ENCODE peak calls at places on chromosomes 2 and 18, in five cellular contexts. Q is OCI-LY7, L is AG04449, I is fibroblast of lung, M is astrocyte of the spinal cord. T is an unnamed sample.

GRCh38 chr2:26696352-26696816 is 3.9 kb downstream of the KCNK3 start:
- DNase-seq in Q (no peak), L (peak; percentile 62), I (peak; percentile 99), M (peak; percentile 87), T (peak; percentile 76)

GRCh38 chr2:160581035-160581434 is 87.4 kb upstream of the RBMS1 start:
- DNase-seq in Q (no peak), L (no peak), I (peak; percentile 56), M (peak; percentile 36), T (no peak)

GRCh38 chr2:71798266-71799012 is 345.1 kb downstream of the DYSF start:
- DNase-seq in Q (peak; percentile 15), L (no peak), I (peak; percentile 19), M (peak; percentile 13), T (no peak)

GRCh38 chr2:65256088-65256487 is 28.5 kb downstream of the ACTR2 start:
- DNase-seq in Q (peak; percentile 26), L (no peak), I (no peak), M (no peak), T (no peak)

GRCh38 chr2:157751462-157752058 is 122.9 kb upstream of the ACVR1C start:
- DNase-seq in Q (peak; percentile 45), L (no peak), I (peak; percentile 77), M (peak; percentile 79), T (no peak)

GRCh38 chr18:332007-332406 is 64.2 kb upstream of the THOC1 start:
- DNase-seq in Q (no peak), L (no peak), I (no peak), M (no peak), T (no peak)

GRCh38 chr2:233418761-233419625 is 64.7 kb downstream of the DGKD start:
- DNase-seq in Q (peak; percentile 85), L (no peak), I (peak; percentile 77), M (peak; percentile 42), T (no peak)

GRCh38 chr18:57466307-57466706 is 31.1 kb downstream of the ONECUT2 start:
- DNase-seq in Q (no peak), L (no peak), I (no peak), M (no peak), T (no peak)

GRCh38 chr2:237157551-237158102 is 71.9 kb downstream of the COPS8 start:
- DNase-seq in Q (no peak), L (no peak), I (peak; percentile 71), M (peak; percentile 96), T (no peak)

GRCh38 chr2:128384446-128384845 is 65.8 kb upstream of the HS6ST1 start:
- DNase-seq in Q (no peak), L (no peak), I (no peak), M (no peak), T (no peak)

GRCh38 chr2:88131999-88132368 is 4.1 kb upstream of the FABP1 start:
- DNase-seq in Q (no peak), L (no peak), I (no peak), M (no peak), T (no peak)

GRCh38 chr18:49726564-49726963 is 86.8 kb downstream of the ACAA2 start:
- DNase-seq in Q (no peak), L (no peak), I (no peak), M (no peak), T (no peak)

GRCh38 chr2:171390941-171391516 is 42.8 kb downstream of the METTL8 start:
- DNase-seq in Q (no peak), L (no peak), I (peak; percentile 90), M (peak; percentile 87), T (peak; percentile 37)

GRCh38 chr2:219737270-219737691 is 109.9 kb downstream of the SLC4A3 start:
- DNase-seq in Q (no peak), L (no peak), I (peak; percentile 36), M (peak; percentile 23), T (no peak)

GRCh38 chr2:71646028-71646427 is 192.7 kb downstream of the DYSF start:
- DNase-seq in Q (no peak), L (peak; percentile 26), I (peak; percentile 88), M (peak; percentile 39), T (peak; percentile 40)

DNA sequence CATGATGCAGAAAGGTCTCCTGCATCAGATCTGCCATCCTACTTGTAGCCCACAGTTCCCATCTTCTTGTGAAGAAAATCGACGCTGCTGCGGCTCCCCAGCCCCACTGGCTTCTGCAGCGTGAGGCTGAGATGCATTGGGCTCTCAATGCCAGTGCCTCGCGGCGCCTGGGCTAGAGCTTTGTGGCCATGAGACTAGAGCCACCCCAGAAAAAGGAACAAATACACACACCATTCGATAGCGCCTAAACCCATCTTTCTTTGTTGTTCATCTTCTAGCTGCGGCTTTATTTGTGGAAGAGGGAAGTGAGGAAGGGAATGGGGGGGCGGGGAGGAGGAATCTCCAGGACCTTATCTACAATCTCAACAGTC is 2.7 kb downstream of the NOL4 start:
- DNase-seq in Q (no peak), L (no peak), I (no peak), M (peak; percentile 3), T (no peak)
- H3K4me3 ChIP-seq in Q (no peak overlapping the region), L (no peak overlapping the region), I (no peak overlapping the region), M (peak overlapping the region; percentile 50), T (no peak overlapping the region)

DNA sequence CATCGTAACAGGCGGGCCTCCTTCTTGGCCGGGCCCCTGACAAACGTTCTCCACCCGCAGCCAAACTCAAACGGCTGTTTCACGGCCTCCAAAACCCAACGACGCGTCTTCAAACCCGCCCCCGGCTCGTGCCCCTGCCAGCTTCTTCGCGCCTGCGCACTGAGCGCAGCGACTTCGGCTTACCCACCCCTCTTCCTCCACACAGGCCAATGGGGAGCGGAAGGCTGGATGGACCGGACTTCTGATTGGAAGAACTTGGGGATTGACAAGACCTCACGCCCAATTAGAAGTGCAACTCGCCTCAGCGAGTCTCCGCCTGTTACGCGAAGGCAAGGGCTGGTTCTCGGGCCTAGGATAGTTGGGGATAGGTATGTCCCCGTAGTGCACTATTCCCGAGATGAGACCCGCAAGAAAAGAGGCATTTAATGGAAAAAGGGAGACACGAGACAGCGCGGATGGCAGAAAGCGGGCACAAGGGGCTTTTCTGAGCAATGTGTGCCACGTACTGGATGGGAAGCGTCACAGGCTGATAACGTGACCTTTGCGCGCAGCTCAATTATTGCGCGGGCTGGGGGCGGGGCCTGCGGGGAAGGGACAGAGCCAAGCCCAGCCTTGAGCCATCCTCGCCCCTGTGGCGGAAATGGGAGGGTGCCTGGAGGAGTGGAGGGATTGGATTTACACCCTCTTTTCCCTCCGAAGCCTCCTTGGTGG is at the start of gene LAPTM4A:
- DNase-seq in Q (peak; percentile 99), L (peak; percentile 100), I (peak; percentile 100), M (peak; percentile 100), T (peak; percentile 100)
- TF ChIP-seq CTCF in Q (no peak), L (peak; percentile 13), I (no peak), M (no peak), T (no peak)

GRCh38 chr2:33597026-33597425 is 2.1 kb downstream of the FAM98A start:
- DNase-seq in Q (no peak), L (no peak), I (no peak), M (no peak), T (no peak)
- H3K4me3 ChIP-seq in Q (peak overlapping the region; percentile 93), L (peak overlapping the region; percentile 37), I (no peak overlapping the region), M (no peak overlapping the region), T (peak overlapping the region; percentile 5)

GRCh38 chr2:177717831-177718618 is 325.5 kb downstream of the AGPS start:
- DNase-seq in Q (peak; percentile 2), L (no peak), I (no peak), M (no peak), T (no peak)
- TF ChIP-seq CTCF in Q (peak; percentile 67), L (no peak), I (no peak), M (no peak), T (no peak)

DNA sequence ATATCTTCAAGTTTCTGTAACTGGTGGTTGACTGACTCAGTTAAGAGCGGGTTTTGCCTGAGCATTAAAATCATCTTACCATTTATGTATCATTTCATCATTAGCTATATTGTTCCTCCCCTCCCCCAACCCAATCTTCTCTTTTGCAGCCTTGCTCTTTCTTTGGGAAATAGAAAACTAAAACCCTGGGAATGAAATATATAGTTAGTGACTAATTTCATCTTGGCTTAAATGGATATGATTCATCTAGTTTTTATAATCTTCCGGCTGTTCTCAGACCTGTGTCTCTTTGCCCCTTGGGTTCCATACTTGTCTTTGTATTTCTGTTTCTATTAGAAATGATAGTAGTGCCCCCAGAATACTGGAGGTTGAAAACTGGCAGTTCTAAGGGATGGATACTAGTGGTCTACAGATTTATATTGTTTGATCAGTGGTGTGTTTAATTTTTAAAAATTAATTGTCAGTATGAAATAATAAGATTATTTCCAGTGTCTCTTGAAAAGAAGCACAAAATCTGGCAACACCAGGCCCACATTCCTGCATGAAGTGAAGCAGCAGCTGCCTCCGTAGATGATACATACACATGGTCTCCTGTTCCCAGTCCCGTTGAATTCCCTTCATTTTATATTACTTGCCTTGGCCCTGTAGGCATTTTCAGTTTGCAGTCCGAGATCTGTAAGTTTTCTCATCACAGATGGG is 44.5 kb downstream of the PHLPP1 start:
- DNase-seq in Q (no peak), L (no peak), I (peak; percentile 81), M (peak; percentile 66), T (no peak)
- H3K4me3 ChIP-seq in Q (no peak overlapping the region), L (no peak overlapping the region), I (no peak overlapping the region), M (no peak overlapping the region), T (no peak overlapping the region)

T was measured in AG09309.